ENCODE peak calls at places on chromosomes 11 and 22, in eight cellular contexts. I, T, G, C, V, P, Z and U are unnamed samples.

GRCh38 chr11:86743223-86744118 is 56.9 kb upstream of the PRSS23 start:
- DNase-seq in I (peak), T (peak), G (peak), C (peak), V (no peak), P (peak), Z (no peak), U (peak)

GRCh38 chr11:134560066-134560465 is 148.0 kb upstream of the B3GAT1 start:
- DNase-seq in I (no peak), T (no peak), G (no peak), C (no peak), V (no peak), P (peak), Z (no peak), U (no peak)

GRCh38 chr22:23157560-23158515 is 12.6 kb downstream of the RAB36 start:
- DNase-seq in I (no peak), T (no peak), G (no peak), C (no peak), V (no peak), P (no peak), Z (no peak), U (no peak)

GRCh38 chr11:85787809-85788805 is 22.8 kb downstream of the SYTL2 start:
- DNase-seq in I (no peak), T (peak), G (no peak), C (peak), V (no peak), P (no peak), Z (no peak), U (peak)

GRCh38 chr11:326842-327580 is 6.4 kb upstream of the IFITM3 start:
- DNase-seq in I (no peak), T (no peak), G (peak), C (peak), V (no peak), P (peak), Z (no peak), U (peak)

GRCh38 chr11:82682003-82682751 is 51.5 kb downstream of the FAM181B start:
- DNase-seq in I (no peak), T (peak), G (peak), C (peak), V (peak), P (no peak), Z (peak), U (peak)

GRCh38 chr11:79219186-79220045 is 221.4 kb downstream of the TENM4 start:
- DNase-seq in I (no peak), T (peak), G (no peak), C (no peak), V (no peak), P (no peak), Z (no peak), U (peak)

GRCh38 chr22:17706947-17707346 is 67.3 kb downstream of the BID start:
- DNase-seq in I (no peak), T (no peak), G (no peak), C (no peak), V (no peak), P (no peak), Z (no peak), U (no peak)

GRCh38 chr22:32994046-32994827 is 63.9 kb downstream of the SYN3 start:
- DNase-seq in I (no peak), T (no peak), G (no peak), C (no peak), V (no peak), P (no peak), Z (peak), U (no peak)

GRCh38 chr11:63901660-63902059 is 15.3 kb downstream of the RCOR2 start:
- DNase-seq in I (no peak), T (peak), G (no peak), C (peak), V (no peak), P (no peak), Z (no peak), U (no peak)

GRCh38 chr22:37202706-37203105 is 9.6 kb downstream of the SSTR3 start:
- DNase-seq in I (no peak), T (no peak), G (no peak), C (no peak), V (no peak), P (no peak), Z (no peak), U (no peak)

GRCh38 chr11:64745523-64746328 is 1.8 kb upstream of the RASGRP2 start:
- DNase-seq in I (peak), T (no peak), G (peak), C (peak), V (peak), P (peak), Z (peak), U (no peak)

GRCh38 chr11:102120006-102120405 is 9.8 kb downstream of the YAP1 start:
- DNase-seq in I (no peak), T (peak), G (no peak), C (peak), V (no peak), P (no peak), Z (no peak), U (peak)

GRCh38 chr11:26649884-26650283 is 72.0 kb downstream of the SLC5A12 start:
- DNase-seq in I (no peak), T (peak), G (peak), C (peak), V (no peak), P (no peak), Z (peak), U (peak)

GRCh38 chr22:40107756-40108437 is 69.8 kb upstream of the TNRC6B start:
- DNase-seq in I (no peak), T (peak), G (no peak), C (peak), V (peak), P (no peak), Z (no peak), U (peak)

GRCh38 chr22:36977401-36977861 is 41.8 kb downstream of the TST start:
- DNase-seq in I (peak), T (no peak), G (no peak), C (peak), V (peak), P (no peak), Z (peak), U (peak)

GRCh38 chr11:31240340-31240904 is 129.1 kb downstream of the DCDC1 start:
- DNase-seq in I (no peak), T (peak), G (peak), C (peak), V (peak), P (no peak), Z (peak), U (peak)

GRCh38 chr11:12235945-12236743 is 125.8 kb downstream of the MICAL2 start:
- DNase-seq in I (no peak), T (peak), G (no peak), C (peak), V (peak), P (no peak), Z (no peak), U (peak)

GRCh38 chr11:57306156-57306876 is 18.4 kb downstream of the TNKS1BP1 start:
- DNase-seq in I (no peak), T (no peak), G (no peak), C (no peak), V (no peak), P (no peak), Z (no peak), U (peak)

GRCh38 chr22:18130699-18131429 is 19.1 kb upstream of the USP18 start:
- DNase-seq in I (no peak), T (no peak), G (no peak), C (no peak), V (no peak), P (no peak), Z (no peak), U (no peak)

GRCh38 chr11:102783720-102784119 is 3.3 kb upstream of the MMP10 start:
- DNase-seq in I (no peak), T (peak), G (no peak), C (no peak), V (no peak), P (no peak), Z (no peak), U (no peak)

GRCh38 chr11:35237860-35238715 is 99.1 kb downstream of the CD44 start:
- DNase-seq in I (no peak), T (peak), G (peak), C (no peak), V (peak), P (no peak), Z (peak), U (no peak)

GRCh38 chr22:46845281-46846153 is 83.1 kb downstream of the TBC1D22A start:
- DNase-seq in I (no peak), T (peak), G (no peak), C (peak), V (no peak), P (peak), Z (no peak), U (no peak)

GRCh38 chr11:94681852-94682251 is 86.3 kb upstream of the AMOTL1 start:
- DNase-seq in I (no peak), T (no peak), G (no peak), C (no peak), V (no peak), P (no peak), Z (no peak), U (no peak)

GRCh38 chr11:83628622-83629347 is 342.6 kb upstream of the CCDC90B start:
- DNase-seq in I (no peak), T (no peak), G (no peak), C (no peak), V (no peak), P (no peak), Z (no peak), U (no peak)

GRCh38 chr11:17529814-17530162 is 14.4 kb downstream of the USH1C start:
- DNase-seq in I (no peak), T (no peak), G (no peak), C (no peak), V (no peak), P (no peak), Z (peak), U (no peak)

GRCh38 chr11:1458340-1459218 is 28.0 kb downstream of the MOB2 start:
- DNase-seq in I (no peak), T (peak), G (no peak), C (peak), V (no peak), P (peak), Z (no peak), U (no peak)

GRCh38 chr11:63518548-63518947 is 12.7 kb downstream of the LGALS12 start:
- DNase-seq in I (no peak), T (no peak), G (no peak), C (peak), V (no peak), P (no peak), Z (no peak), U (no peak)